ENCODE peak calls at places on chromosomes 12 and 14, in eight cellular contexts. One of them, this sample, is unnamed.
A peak's percentile ranks its signal among the peaks of the same experiment; 100 is the strongest.

GRCh38 chr12:117047810-117048584 is 51.2 kb downstream of the TESC start:
- DNase-seq in stomach: no peak
- DNase-seq in A549: no peak
- DNase-seq in endothelial cell of umbilical vein: peak; percentile 23
- DNase-seq in transverse colon: no peak
- DNase-seq in ovary: no peak
- DNase-seq in heart left ventricle: peak; percentile 77
- DNase-seq in GM12892: no peak
- DNase-seq in this sample: peak; percentile 47

GRCh38 chr12:1843641-1844005 is 23.3 kb downstream of the LRTM2 start:
- DNase-seq in stomach: no peak
- DNase-seq in A549: no peak
- DNase-seq in endothelial cell of umbilical vein: no peak
- DNase-seq in transverse colon: no peak
- DNase-seq in ovary: no peak
- DNase-seq in heart left ventricle: no peak
- DNase-seq in GM12892: no peak
- DNase-seq in this sample: no peak

GRCh38 chr12:111033281-111034147 is 113.1 kb upstream of the MYL2 start:
- DNase-seq in stomach: no peak
- DNase-seq in A549: no peak
- DNase-seq in endothelial cell of umbilical vein: no peak
- DNase-seq in transverse colon: no peak
- DNase-seq in ovary: no peak
- DNase-seq in heart left ventricle: no peak
- DNase-seq in GM12892: no peak
- DNase-seq in this sample: no peak

GRCh38 chr14:92644166-92644565 is 104.3 kb downstream of the LGMN start:
- DNase-seq in stomach: no peak
- DNase-seq in A549: no peak
- DNase-seq in endothelial cell of umbilical vein: no peak
- DNase-seq in transverse colon: no peak
- DNase-seq in ovary: no peak
- DNase-seq in heart left ventricle: no peak
- DNase-seq in GM12892: no peak
- DNase-seq in this sample: peak; percentile 83

GRCh38 chr14:75522224-75522764 is at the start of gene BATF:
- DNase-seq in stomach: peak; percentile 58
- DNase-seq in A549: no peak
- DNase-seq in endothelial cell of umbilical vein: no peak
- DNase-seq in transverse colon: peak; percentile 53
- DNase-seq in ovary: no peak
- DNase-seq in heart left ventricle: no peak
- DNase-seq in GM12892: peak; percentile 46
- DNase-seq in this sample: no peak

GRCh38 chr12:52234226-52234810 is 1.3 kb downstream of the KRT7 start:
- DNase-seq in stomach: no peak
- DNase-seq in A549: no peak
- DNase-seq in endothelial cell of umbilical vein: no peak
- DNase-seq in transverse colon: no peak
- DNase-seq in ovary: no peak
- DNase-seq in heart left ventricle: no peak
- DNase-seq in GM12892: no peak
- DNase-seq in this sample: no peak

GRCh38 chr12:85130631-85131030 is 94.5 kb downstream of the LRRIQ1 start:
- DNase-seq in stomach: no peak
- DNase-seq in A549: no peak
- DNase-seq in endothelial cell of umbilical vein: no peak
- DNase-seq in transverse colon: no peak
- DNase-seq in ovary: no peak
- DNase-seq in heart left ventricle: no peak
- DNase-seq in GM12892: no peak
- DNase-seq in this sample: no peak

GRCh38 chr14:104136472-104137296 is 1.7 kb upstream of the KIF26A start:
- DNase-seq in stomach: no peak
- DNase-seq in A549: no peak
- DNase-seq in endothelial cell of umbilical vein: no peak
- DNase-seq in transverse colon: no peak
- DNase-seq in ovary: peak; percentile 31
- DNase-seq in heart left ventricle: peak; percentile 23
- DNase-seq in GM12892: no peak
- DNase-seq in this sample: no peak

GRCh38 chr14:104939666-104940410 is 15.2 kb downstream of the PLD4 start:
- DNase-seq in stomach: no peak
- DNase-seq in A549: no peak
- DNase-seq in endothelial cell of umbilical vein: no peak
- DNase-seq in transverse colon: no peak
- DNase-seq in ovary: no peak
- DNase-seq in heart left ventricle: peak; percentile 32
- DNase-seq in GM12892: no peak
- DNase-seq in this sample: no peak

GRCh38 chr12:58803893-58804292 is 116.4 kb downstream of the LRIG3 start:
- DNase-seq in stomach: no peak
- DNase-seq in A549: no peak
- DNase-seq in endothelial cell of umbilical vein: no peak
- DNase-seq in transverse colon: no peak
- DNase-seq in ovary: no peak
- DNase-seq in heart left ventricle: no peak
- DNase-seq in GM12892: no peak
- DNase-seq in this sample: peak; percentile 4

GRCh38 chr14:95440496-95440895 is 76.0 kb downstream of the SYNE3 start:
- DNase-seq in stomach: no peak
- DNase-seq in A549: no peak
- DNase-seq in endothelial cell of umbilical vein: no peak
- DNase-seq in transverse colon: no peak
- DNase-seq in ovary: no peak
- DNase-seq in heart left ventricle: no peak
- DNase-seq in GM12892: no peak
- DNase-seq in this sample: no peak

GRCh38 chr12:46386877-46387629 is 14.5 kb upstream of the SLC38A2 start:
- DNase-seq in stomach: no peak
- DNase-seq in A549: no peak
- DNase-seq in endothelial cell of umbilical vein: no peak
- DNase-seq in transverse colon: peak; percentile 43
- DNase-seq in ovary: no peak
- DNase-seq in heart left ventricle: peak; percentile 64
- DNase-seq in GM12892: no peak
- DNase-seq in this sample: no peak

GRCh38 chr12:96421014-96421413 is 20.8 kb upstream of the CDK17 start:
- DNase-seq in stomach: no peak
- DNase-seq in A549: no peak
- DNase-seq in endothelial cell of umbilical vein: peak; percentile 71
- DNase-seq in transverse colon: no peak
- DNase-seq in ovary: no peak
- DNase-seq in heart left ventricle: no peak
- DNase-seq in GM12892: no peak
- DNase-seq in this sample: no peak

GRCh38 chr12:91183565-91183964 is 948 bp upstream of the DCN start:
- DNase-seq in stomach: no peak
- DNase-seq in A549: no peak
- DNase-seq in endothelial cell of umbilical vein: no peak
- DNase-seq in transverse colon: no peak
- DNase-seq in ovary: no peak
- DNase-seq in heart left ventricle: no peak
- DNase-seq in GM12892: no peak
- DNase-seq in this sample: no peak

GRCh38 chr12:45343269-45344051 is 127.6 kb downstream of the ANO6 start:
- DNase-seq in stomach: no peak
- DNase-seq in A549: peak; percentile 9
- DNase-seq in endothelial cell of umbilical vein: no peak
- DNase-seq in transverse colon: no peak
- DNase-seq in ovary: no peak
- DNase-seq in heart left ventricle: peak; percentile 65
- DNase-seq in GM12892: no peak
- DNase-seq in this sample: peak; percentile 8

GRCh38 chr12:121610239-121611149 is 15.8 kb upstream of the ORAI1 start:
- DNase-seq in stomach: no peak
- DNase-seq in A549: no peak
- DNase-seq in endothelial cell of umbilical vein: no peak
- DNase-seq in transverse colon: peak; percentile 40
- DNase-seq in ovary: peak; percentile 46
- DNase-seq in heart left ventricle: no peak
- DNase-seq in GM12892: no peak
- DNase-seq in this sample: no peak

GRCh38 chr14:37246427-37246829 is 48.7 kb downstream of the MIPOL1 start:
- DNase-seq in stomach: no peak
- DNase-seq in A549: peak; percentile 25
- DNase-seq in endothelial cell of umbilical vein: peak; percentile 52
- DNase-seq in transverse colon: no peak
- DNase-seq in ovary: no peak
- DNase-seq in heart left ventricle: no peak
- DNase-seq in GM12892: no peak
- DNase-seq in this sample: no peak

GRCh38 chr12:92603741-92604432 is 98.9 kb upstream of the PLEKHG7 start:
- DNase-seq in stomach: no peak
- DNase-seq in A549: no peak
- DNase-seq in endothelial cell of umbilical vein: no peak
- DNase-seq in transverse colon: no peak
- DNase-seq in ovary: no peak
- DNase-seq in heart left ventricle: no peak
- DNase-seq in GM12892: no peak
- DNase-seq in this sample: no peak

GRCh38 chr14:95875831-95876768 is 532 bp upstream of the TUNAR start:
- DNase-seq in stomach: no peak
- DNase-seq in A549: no peak
- DNase-seq in endothelial cell of umbilical vein: no peak
- DNase-seq in transverse colon: no peak
- DNase-seq in ovary: no peak
- DNase-seq in heart left ventricle: no peak
- DNase-seq in GM12892: no peak
- DNase-seq in this sample: no peak

GRCh38 chr12:18502422-18502821 is 235.4 kb downstream of the PLCZ1 start:
- DNase-seq in stomach: no peak
- DNase-seq in A549: no peak
- DNase-seq in endothelial cell of umbilical vein: no peak
- DNase-seq in transverse colon: no peak
- DNase-seq in ovary: no peak
- DNase-seq in heart left ventricle: no peak
- DNase-seq in GM12892: no peak
- DNase-seq in this sample: no peak

GRCh38 chr12:50087995-50088394 is 2.9 kb downstream of the SMARCD1 start:
- DNase-seq in stomach: no peak
- DNase-seq in A549: no peak
- DNase-seq in endothelial cell of umbilical vein: peak; percentile 87
- DNase-seq in transverse colon: no peak
- DNase-seq in ovary: no peak
- DNase-seq in heart left ventricle: no peak
- DNase-seq in GM12892: no peak
- DNase-seq in this sample: peak; percentile 41

DNA sequence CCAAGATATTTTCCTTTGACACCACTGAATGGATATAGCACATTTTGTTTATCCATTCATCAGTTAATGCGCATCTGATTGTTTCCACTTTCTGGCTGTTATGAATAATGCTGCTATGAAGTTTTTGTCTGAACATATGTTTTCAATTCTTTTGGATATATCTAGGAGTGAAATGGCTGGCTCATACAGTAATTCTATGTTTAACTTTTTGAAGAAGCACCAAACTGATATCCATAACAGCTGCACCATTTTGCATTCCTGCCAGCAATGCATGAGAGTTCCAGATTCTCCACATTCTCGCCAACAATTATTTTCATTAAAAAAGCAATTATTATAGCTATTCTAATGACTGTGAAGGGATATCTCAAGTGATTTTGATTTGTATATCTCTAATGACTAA is 89.9 kb upstream of the PPP4R3A start:
- DNase-seq in stomach: no peak
- DNase-seq in A549: no peak
- DNase-seq in endothelial cell of umbilical vein: no peak
- DNase-seq in transverse colon: no peak
- DNase-seq in ovary: no peak
- DNase-seq in heart left ventricle: no peak
- DNase-seq in GM12892: no peak
- DNase-seq in this sample: no peak
- TF ChIP-seq POLR2A in stomach: no peak
- TF ChIP-seq POLR2A in A549: no peak
- TF ChIP-seq POLR2A in endothelial cell of umbilical vein: no peak
- TF ChIP-seq POLR2A in transverse colon: no peak
- TF ChIP-seq POLR2A in ovary: no peak
- TF ChIP-seq POLR2A in heart left ventricle: no peak
- TF ChIP-seq POLR2A in GM12892: no peak
- TF ChIP-seq POLR2A in this sample: no peak

GRCh38 chr14:23953464-23954278 is at the start of gene DHRS4:
- DNase-seq in stomach: peak; percentile 84
- DNase-seq in A549: peak; percentile 64
- DNase-seq in endothelial cell of umbilical vein: peak; percentile 82
- DNase-seq in transverse colon: peak; percentile 88
- DNase-seq in ovary: peak; percentile 85
- DNase-seq in heart left ventricle: peak; percentile 89
- DNase-seq in GM12892: peak; percentile 71
- DNase-seq in this sample: peak; percentile 65
- TF ChIP-seq POLR2A in stomach: no peak
- TF ChIP-seq POLR2A in A549: peak; percentile 53
- TF ChIP-seq POLR2A in endothelial cell of umbilical vein: peak; percentile 85
- TF ChIP-seq POLR2A in transverse colon: peak; percentile 71
- TF ChIP-seq POLR2A in ovary: peak; percentile 39
- TF ChIP-seq POLR2A in heart left ventricle: no peak
- TF ChIP-seq POLR2A in GM12892: peak; percentile 75
- TF ChIP-seq POLR2A in this sample: peak; percentile 50

DNA sequence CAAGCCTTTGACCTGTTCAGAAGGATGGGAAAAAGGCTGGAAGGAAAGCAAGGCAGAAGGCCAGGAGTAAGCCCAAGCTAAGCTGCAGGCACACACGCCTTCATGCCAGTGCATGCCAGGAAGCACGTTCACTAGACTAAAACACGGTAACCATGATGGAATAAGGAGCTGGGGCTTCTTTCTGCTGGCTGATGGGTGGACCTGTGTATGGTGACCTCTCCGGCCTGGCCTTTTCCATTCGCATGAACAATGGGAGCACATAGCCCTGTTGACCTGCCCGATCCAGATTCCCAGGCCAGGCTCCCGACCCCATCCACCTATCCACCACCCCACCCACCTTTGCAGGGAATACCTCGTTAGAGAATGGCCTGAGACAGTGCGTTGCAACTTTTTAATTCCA is 22.8 kb downstream of the VSX2 start:
- DNase-seq in stomach: no peak
- DNase-seq in A549: no peak
- DNase-seq in endothelial cell of umbilical vein: no peak
- DNase-seq in transverse colon: no peak
- DNase-seq in ovary: no peak
- DNase-seq in heart left ventricle: no peak
- DNase-seq in GM12892: no peak
- DNase-seq in this sample: no peak
- TF ChIP-seq POLR2A in stomach: no peak
- TF ChIP-seq POLR2A in A549: no peak
- TF ChIP-seq POLR2A in endothelial cell of umbilical vein: no peak
- TF ChIP-seq POLR2A in transverse colon: no peak
- TF ChIP-seq POLR2A in ovary: no peak
- TF ChIP-seq POLR2A in heart left ventricle: no peak
- TF ChIP-seq POLR2A in GM12892: no peak
- TF ChIP-seq POLR2A in this sample: no peak

DNA sequence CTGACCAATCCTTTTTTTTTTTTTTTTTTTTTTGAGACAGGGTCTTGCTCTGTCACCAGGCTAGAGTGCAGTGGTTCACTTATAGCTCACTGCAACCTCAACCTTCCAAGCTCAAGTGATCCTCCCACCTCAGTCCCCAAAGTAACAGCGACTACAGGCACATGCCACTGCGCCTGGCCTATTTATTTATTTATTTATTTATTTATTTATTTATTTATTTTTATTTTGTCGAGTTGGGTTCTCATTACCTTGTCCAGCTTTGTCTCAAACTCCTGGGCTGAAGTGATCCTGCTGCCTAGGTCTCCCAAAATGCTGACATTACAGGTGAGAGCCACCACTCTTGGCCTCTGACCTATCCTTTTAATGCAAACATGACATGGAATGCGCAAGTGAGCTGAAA is 124.4 kb downstream of the GXYLT1 start:
- DNase-seq in stomach: no peak
- DNase-seq in A549: no peak
- DNase-seq in endothelial cell of umbilical vein: no peak
- DNase-seq in transverse colon: no peak
- DNase-seq in ovary: no peak
- DNase-seq in heart left ventricle: no peak
- DNase-seq in GM12892: no peak
- DNase-seq in this sample: no peak
- TF ChIP-seq POLR2A in stomach: no peak
- TF ChIP-seq POLR2A in A549: no peak
- TF ChIP-seq POLR2A in endothelial cell of umbilical vein: no peak
- TF ChIP-seq POLR2A in transverse colon: no peak
- TF ChIP-seq POLR2A in ovary: no peak
- TF ChIP-seq POLR2A in heart left ventricle: no peak
- TF ChIP-seq POLR2A in GM12892: no peak
- TF ChIP-seq POLR2A in this sample: no peak

This sample was measured in H54.